ENCODE peak calls at places on chromosomes 2 and 18, in six cellular contexts. F is AG08396, N is GM23248, O is amniotic stem cell, S is HFF-Myc, T is occipital lobe. R is an unnamed sample.

GRCh38 chr2:46194856-46195255 is 102.4 kb upstream of the EPAS1 start:
- DNase-seq in O (no peak), N (no peak), T (no peak), F (no peak), S (no peak), R (no peak)

GRCh38 chr18:68796936-68797690 is 767 bp upstream of the CCDC102B start:
- DNase-seq in F (peak), N (peak), T (no peak), S (peak), O (no peak), R (peak)

GRCh38 chr2:46364797-46365457 is 67.7 kb downstream of the EPAS1 start:
- DNase-seq in T (no peak), N (peak), O (peak), F (peak), S (peak), R (no peak)

GRCh38 chr2:30979822-30980245 is 158.4 kb downstream of the GALNT14 start:
- DNase-seq in O (peak), S (peak), N (peak), F (peak), T (no peak), R (no peak)

GRCh38 chr2:226657340-226658053 is 142.1 kb downstream of the IRS1 start:
- DNase-seq in S (no peak), T (no peak), F (no peak), O (no peak), N (no peak), R (no peak)

GRCh38 chr2:192444286-192444838 is 249.6 kb upstream of the TMEFF2 start:
- DNase-seq in F (no peak), T (no peak), N (no peak), O (no peak), S (no peak), R (no peak)

GRCh38 chr2:68734688-68735525 is at the start of gene ARHGAP25:
- DNase-seq in T (no peak), S (no peak), F (no peak), O (no peak), N (no peak), R (no peak)

GRCh38 chr2:169393068-169393590 is 30.8 kb upstream of the LRP2 start:
- DNase-seq in O (no peak), N (no peak), T (no peak), S (no peak), F (no peak), R (no peak)

GRCh38 chr2:177076636-177077179 is 135.9 kb upstream of the HNRNPA3 start:
- DNase-seq in F (no peak), T (no peak), S (no peak), N (no peak), O (no peak), R (no peak)

GRCh38 chr2:106108351-106108750 is 85.8 kb downstream of the UXS1 start:
- DNase-seq in F (peak), O (no peak), N (peak), T (peak), S (no peak), R (no peak)

GRCh38 chr2:207487650-207488315 is 42.0 kb upstream of the CREB1 start:
- DNase-seq in T (no peak), S (peak), N (peak), O (peak), F (peak), R (no peak)

GRCh38 chr2:203673933-203674332 is 32.5 kb upstream of the CD28 start:
- DNase-seq in N (peak), F (no peak), S (no peak), O (no peak), T (no peak), R (no peak)

GRCh38 chr2:675982-676646 is 1.1 kb downstream of the TMEM18 start:
- DNase-seq in T (no peak), O (peak), N (peak), S (peak), F (peak), R (peak)

GRCh38 chr2:54247115-54247514 is 8.9 kb downstream of the TSPYL6 start:
- DNase-seq in T (no peak), S (no peak), N (no peak), F (no peak), O (no peak), R (no peak)

GRCh38 chr2:45567974-45568789 is 42.9 kb downstream of the SRBD1 start:
- DNase-seq in T (no peak), N (no peak), S (no peak), O (no peak), F (no peak), R (no peak)

GRCh38 chr18:27057459-27058302 is 127.4 kb downstream of the CHST9 start:
- DNase-seq in T (no peak), F (no peak), O (no peak), N (no peak), S (no peak), R (peak)

GRCh38 chr2:162254472-162254871 is 11.2 kb upstream of the FAP start:
- DNase-seq in F (no peak), O (no peak), N (no peak), S (no peak), T (no peak), R (no peak)

GRCh38 chr2:2845267-2845666 is 514.2 kb upstream of the MYT1L start:
- DNase-seq in S (no peak), O (no peak), N (no peak), F (no peak), T (no peak), R (no peak)

GRCh38 chr18:23838801-23839366 is 149.6 kb downstream of the LAMA3 start:
- DNase-seq in N (peak), S (no peak), O (peak), T (no peak), F (peak), R (no peak)

GRCh38 chr18:379665-380356 is 112.0 kb upstream of the THOC1 start:
- DNase-seq in T (no peak), N (no peak), F (no peak), O (no peak), S (no peak), R (no peak)